ENCODE peak calls at places on chromosomes 2 and 18, in seven cellular contexts. N is IMR-90, B is neuronal stem cell, O is mesendoderm, T is H9, K is H1, R is mesenchymal stem cell. Z is an unnamed sample.

GRCh38 chr2:47076586-47077441 is 78.3 kb downstream of the STPG4 start:
- DNase-seq in N (peak), B (no peak), O (peak), T (no peak), K (peak), R (peak), Z (peak)

GRCh38 chr18:26532367-26533340 is 15.7 kb downstream of the KCTD1 start:
- DNase-seq in N (peak), B (no peak), O (peak), T (peak), K (no peak), R (no peak), Z (no peak)

GRCh38 chr2:30346475-30347169 is 100.4 kb upstream of the LCLAT1 start:
- DNase-seq in N (no peak), B (no peak), O (peak), T (peak), K (peak), R (no peak), Z (no peak)

GRCh38 chr2:55141572-55142413 is 90.3 kb downstream of the CLHC1 start:
- DNase-seq in N (peak), B (no peak), O (no peak), T (no peak), K (no peak), R (peak), Z (peak)

GRCh38 chr18:23259701-23260661 is 124.7 kb downstream of the CABLES1 start:
- DNase-seq in N (peak), B (peak), O (peak), T (peak), K (no peak), R (peak), Z (peak)

GRCh38 chr18:65754121-65754520 is 3.3 kb downstream of the CDH7 start:
- DNase-seq in N (no peak), B (no peak), O (peak), T (no peak), K (no peak), R (peak), Z (no peak)

GRCh38 chr2:25570161-25570840 is 103.1 kb downstream of the DTNB start:
- DNase-seq in N (peak), B (no peak), O (no peak), T (no peak), K (no peak), R (no peak), Z (no peak)

GRCh38 chr2:195146761-195147160 is 510.3 kb upstream of the SLC39A10 start:
- DNase-seq in N (no peak), B (no peak), O (no peak), T (no peak), K (no peak), R (no peak), Z (no peak)

GRCh38 chr2:85598594-85599340 is 3.2 kb downstream of the RNF181 start:
- DNase-seq in N (no peak), B (no peak), O (no peak), T (no peak), K (no peak), R (no peak), Z (no peak)

GRCh38 chr2:1245193-1245592 is 168.1 kb upstream of the TPO start:
- DNase-seq in N (no peak), B (no peak), O (no peak), T (no peak), K (no peak), R (no peak), Z (peak)

GRCh38 chr18:55559735-55560134 is 28.3 kb downstream of the TCF4 start:
- DNase-seq in N (no peak), B (no peak), O (no peak), T (no peak), K (no peak), R (no peak), Z (no peak)

DNA sequence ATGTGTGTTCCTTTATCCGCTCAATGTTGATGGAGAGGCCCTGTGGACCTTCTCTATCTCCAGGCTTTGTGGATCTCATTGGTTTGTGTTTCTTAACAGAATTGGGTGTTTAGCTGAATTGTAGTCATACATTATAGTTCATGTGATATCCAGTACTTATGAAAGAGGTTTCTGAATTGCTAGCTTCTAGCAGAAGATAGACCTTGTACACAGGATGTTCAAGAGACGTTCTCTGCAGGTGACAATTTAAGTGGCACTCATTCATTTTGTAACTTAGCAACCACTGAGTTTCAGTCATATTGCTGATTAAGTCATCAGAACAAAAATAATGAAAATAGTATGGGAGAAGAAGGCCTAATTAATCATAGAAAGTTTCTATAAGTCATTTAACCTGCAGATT is 279.2 kb downstream of the ALPK2 start:
- DNase-seq in N (no peak), B (no peak), O (no peak), T (no peak), K (no peak), R (no peak), Z (no peak)
- H3K9ac ChIP-seq in N (no peak), B (no peak), O (no peak), T (no peak), K (no peak), R (no peak), Z (no peak)

GRCh38 chr2:216626875-216627245 is 6.4 kb upstream of the IGFBP2 start:
- DNase-seq in N (no peak), B (no peak), O (no peak), T (no peak), K (no peak), R (no peak), Z (no peak)
- H2BK5ac ChIP-seq in N (no peak), B (no peak), O (no peak), T (no peak), K (no peak), R (no peak), Z (no peak)

GRCh38 chr18:59846814-59847490 is 52.8 kb upstream of the PMAIP1 start:
- DNase-seq in N (peak), B (no peak), O (peak), T (peak), K (no peak), R (peak), Z (peak)
- H3K9ac ChIP-seq in N (no peak), B (no peak), O (no peak), T (no peak), K (no peak), R (no peak), Z (no peak)

GRCh38 chr2:238510911-238511613 is 84.3 kb downstream of the ASB1 start:
- DNase-seq in N (no peak), B (no peak), O (peak), T (no peak), K (no peak), R (no peak), Z (no peak)
- H2BK5ac ChIP-seq in N (no peak), B (peak), O (no peak), T (no peak), K (no peak), R (no peak), Z (no peak)

DNA sequence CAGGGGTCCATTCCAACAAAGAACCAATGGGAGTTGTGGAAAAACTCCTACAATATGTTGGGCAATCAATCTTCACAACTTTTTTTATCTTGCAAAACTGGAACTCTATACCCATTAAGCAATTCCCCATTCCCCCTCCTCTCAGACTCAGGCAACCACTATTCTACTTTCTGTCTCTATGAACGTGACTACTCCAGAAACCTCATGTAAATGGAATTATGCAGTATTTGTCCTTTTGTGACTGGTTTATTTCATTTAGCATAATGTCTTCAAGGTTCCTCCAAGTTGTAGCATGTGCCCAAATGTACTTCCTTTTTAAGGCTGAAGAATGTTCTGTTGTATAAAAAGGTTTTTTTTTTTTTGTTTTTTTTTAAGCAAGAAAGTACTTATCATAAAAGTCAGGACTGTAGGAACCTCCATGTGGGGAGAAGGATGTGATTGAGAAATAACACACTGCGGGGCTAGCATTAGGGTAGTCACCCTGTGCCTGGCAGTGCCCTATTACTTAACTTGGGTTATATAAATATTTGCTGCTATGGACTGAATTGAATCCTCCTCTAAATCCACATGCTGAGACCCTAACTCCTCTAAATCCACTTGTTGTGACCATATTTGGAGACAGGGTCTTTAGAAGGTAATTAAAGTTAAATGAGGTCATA is 262.9 kb upstream of the FBXO11 start:
- DNase-seq in N (no peak), B (no peak), O (no peak), T (no peak), K (no peak), R (no peak), Z (peak)
- H3K9ac ChIP-seq in N (no peak), B (no peak), O (no peak), T (no peak), K (no peak), R (no peak), Z (no peak)

DNA sequence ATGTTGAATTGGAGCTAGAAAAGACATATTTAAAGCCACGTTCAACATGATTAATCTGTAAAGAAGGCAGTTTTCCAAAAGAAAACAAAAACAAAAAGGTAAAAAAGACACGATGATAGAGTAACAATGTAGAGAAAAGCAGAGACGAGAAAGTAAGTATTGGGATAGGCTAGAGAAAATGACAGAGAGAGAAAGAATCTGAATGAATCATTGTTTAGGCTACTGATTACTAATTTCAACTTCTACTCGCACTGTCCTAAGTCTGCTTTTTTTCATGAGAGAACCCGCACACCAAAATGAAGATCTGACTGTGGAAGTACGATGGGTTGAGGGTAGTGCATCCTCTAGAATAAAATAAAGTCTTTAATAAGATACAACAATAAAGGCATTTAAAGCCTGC is 1599.2 kb upstream of the TMEFF2 start:
- DNase-seq in N (no peak), B (no peak), O (no peak), T (no peak), K (no peak), R (no peak), Z (peak)
- H2BK5ac ChIP-seq in N (no peak), B (no peak), O (no peak), T (no peak), K (no peak), R (no peak), Z (no peak)

Z was measured in trophoblast cell.